ENCODE peak calls at places on chromosomes 4 and X, in five cellular contexts. I, O, P, B and G are unnamed samples.

GRCh38 chr4:59814402-59814801 is 1385.7 kb upstream of the ADGRL3 start:
- DNase-seq in I (no peak), O (no peak), B (no peak), P (no peak), G (no peak)

GRCh38 chr4:3613980-3614730 is 81.9 kb upstream of the LRPAP1 start:
- DNase-seq in B (no peak), P (peak; percentile 29), O (no peak), I (no peak), G (no peak)

GRCh38 chr4:108398326-108398725 is 222.1 kb upstream of the RPL34 start:
- DNase-seq in B (peak; percentile 35), O (no peak), P (no peak), I (no peak), G (peak; percentile 24)

GRCh38 chr4:138226351-138226750 is 15.8 kb downstream of the SLC7A11 start:
- DNase-seq in B (no peak), P (no peak), O (no peak), I (no peak), G (no peak)

GRCh38 chrX:39821011-39821708 is 276.6 kb downstream of the BCOR start:
- DNase-seq in B (no peak), I (peak; percentile 53), O (peak; percentile 29), P (peak; percentile 58), G (peak; percentile 86)

GRCh38 chr4:28269426-28269825 is 1408.8 kb downstream of the STIM2 start:
- DNase-seq in I (no peak), B (no peak), P (peak; percentile 6), O (no peak), G (no peak)

GRCh38 chrX:134431894-134432293 is 28.1 kb upstream of the HPRT1 start:
- DNase-seq in O (peak; percentile 24), B (peak; percentile 75), P (peak; percentile 71), I (no peak), G (no peak)

GRCh38 chr4:132195181-132195580 is 953.9 kb upstream of the PCDH10 start:
- DNase-seq in B (no peak), O (peak; percentile 50), I (no peak), P (no peak), G (no peak)

GRCh38 chr4:83959160-83959559 is 423.3 kb downstream of the GPAT3 start:
- DNase-seq in O (no peak), P (no peak), I (no peak), B (no peak), G (no peak)

GRCh38 chr4:84531689-84532088 is 32.6 kb upstream of the NKX6-1 start:
- DNase-seq in O (no peak), B (peak; percentile 66), P (no peak), I (no peak), G (peak; percentile 30)

GRCh38 chrX:70171636-70172035 is 5.6 kb upstream of the DGAT2L6 start:
- DNase-seq in I (peak; percentile 7), P (peak; percentile 29), O (no peak), B (peak; percentile 51), G (peak; percentile 65)

GRCh38 chrX:70169281-70169680 is 8.0 kb upstream of the DGAT2L6 start:
- DNase-seq in O (no peak), I (peak; percentile 5), P (no peak), B (no peak), G (no peak)

GRCh38 chrX:70166601-70167590 is 10.4 kb upstream of the DGAT2L6 start:
- DNase-seq in P (peak; percentile 75), O (peak; percentile 73), B (peak; percentile 78), I (no peak), G (no peak)

GRCh38 chrX:70172226-70172625 is 5.1 kb upstream of the DGAT2L6 start:
- DNase-seq in P (peak; percentile 43), I (no peak), B (no peak), O (peak; percentile 45), G (no peak)

DNA sequence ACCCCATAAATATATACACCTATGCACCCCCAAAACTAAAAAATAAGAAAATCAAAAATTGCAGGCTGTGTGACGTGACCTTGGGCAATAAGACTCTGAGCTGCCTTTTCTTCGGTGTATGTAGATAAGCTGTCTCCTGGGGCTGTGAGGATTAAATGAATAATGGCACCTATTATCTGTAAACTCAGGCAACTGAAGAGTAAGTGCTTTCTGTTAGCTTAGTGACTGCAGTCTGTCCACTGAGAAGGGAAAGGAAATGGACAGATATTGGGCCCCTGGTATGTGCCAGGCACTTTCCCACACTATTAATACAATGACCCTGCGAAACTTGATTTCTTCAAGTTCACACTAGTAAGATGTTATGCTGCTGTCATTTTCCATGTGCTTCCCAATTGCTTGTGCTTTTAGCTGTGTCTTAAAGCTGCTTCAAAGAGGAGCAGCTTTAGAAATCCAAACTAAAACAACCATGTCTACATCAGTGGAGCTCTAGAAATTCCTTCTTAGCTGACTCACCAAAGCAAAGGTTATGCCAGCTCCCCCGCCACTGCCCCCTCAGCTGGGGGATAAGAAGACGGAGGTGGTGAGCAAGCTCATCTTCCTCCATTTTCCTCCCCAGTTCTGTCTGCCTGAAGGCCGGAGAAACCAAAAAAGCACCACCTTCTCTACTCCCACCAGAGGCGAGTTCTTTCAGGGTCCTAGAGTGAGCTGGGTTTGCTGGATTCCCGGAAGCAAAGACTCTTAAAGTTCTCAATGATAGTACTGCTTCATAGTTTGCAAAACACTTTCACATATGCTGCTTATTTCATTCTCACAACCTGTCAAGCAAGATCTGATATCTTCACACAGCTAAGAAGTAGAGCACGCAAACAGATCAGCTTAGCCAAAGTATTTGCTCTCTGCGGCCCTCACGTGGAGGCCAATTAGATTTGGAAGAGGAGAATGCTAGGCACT is 8.8 kb upstream of the DGAT2L6 start:
- DNase-seq in O (peak; percentile 66), B (peak; percentile 19), P (peak; percentile 72), I (peak; percentile 56), G (peak; percentile 26)
- H2AFZ ChIP-seq in O (peak overlapping the region; percentile 43), B (peak overlapping the region; percentile 36), P (peak overlapping the region; percentile 89), I (peak overlapping the region; percentile 83), G (peak overlapping the region; percentile 14)

GRCh38 chr4:37892641-37893040 is 1.8 kb downstream of the TBC1D1 start:
- DNase-seq in B (no peak), I (no peak), P (no peak), O (no peak), G (no peak)

GRCh38 chr4:37893164-37893563 is 2.3 kb downstream of the TBC1D1 start:
- DNase-seq in O (no peak), P (no peak), I (no peak), B (no peak), G (no peak)

GRCh38 chr4:37891221-37892159 is 606 bp downstream of the TBC1D1 start:
- DNase-seq in O (peak; percentile 38), P (peak; percentile 25), B (peak; percentile 5), I (peak; percentile 75), G (peak; percentile 51)

GRCh38 chr4:37889849-37890500 is 909 bp upstream of the TBC1D1 start:
- DNase-seq in O (no peak), B (no peak), I (peak; percentile 62), P (peak; percentile 13), G (peak; percentile 31)

DNA sequence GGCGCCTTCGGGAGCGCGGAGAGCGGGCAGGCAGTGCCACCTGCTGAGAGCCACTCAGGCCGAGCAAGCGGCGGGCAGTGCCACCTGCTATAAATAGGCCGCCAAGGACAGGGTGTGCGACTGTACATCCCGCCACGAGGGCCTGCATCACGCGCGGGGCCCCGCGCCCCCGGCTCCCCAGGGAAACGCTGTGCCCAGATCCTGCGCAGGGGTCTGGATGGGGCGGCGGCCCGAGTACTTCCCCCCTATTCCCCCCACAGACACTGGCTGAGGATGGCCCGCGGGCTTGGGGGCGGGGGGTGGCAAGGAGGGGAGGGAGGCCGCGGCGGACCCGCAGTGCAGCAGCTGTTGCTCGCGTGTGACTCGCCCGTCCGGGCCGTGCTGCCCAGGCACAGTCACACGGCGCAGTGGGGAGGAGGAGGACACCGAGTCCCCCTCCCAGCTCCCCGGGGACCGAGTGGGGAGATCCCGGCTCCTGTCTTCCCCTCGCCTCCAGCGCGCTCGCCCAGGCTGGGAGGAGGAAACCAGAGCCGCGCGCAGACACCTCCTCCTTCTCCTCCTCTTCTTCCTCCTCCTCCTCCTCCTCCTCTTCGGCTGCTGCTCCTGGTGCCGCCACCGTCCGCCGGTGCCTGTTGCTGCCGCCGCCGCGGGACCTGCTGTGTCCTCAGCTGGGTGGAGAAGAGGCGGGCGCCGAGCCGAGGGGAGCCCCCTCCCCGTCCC is at the start of gene TBC1D1:
- DNase-seq in O (no peak), I (peak; percentile 37), P (peak; percentile 31), B (peak; percentile 16), G (peak; percentile 48)
- TF ChIP-seq EZH2 in O (no peak), I (peak; percentile 5), P (no peak), B (no peak), G (peak; percentile 75)

DNA sequence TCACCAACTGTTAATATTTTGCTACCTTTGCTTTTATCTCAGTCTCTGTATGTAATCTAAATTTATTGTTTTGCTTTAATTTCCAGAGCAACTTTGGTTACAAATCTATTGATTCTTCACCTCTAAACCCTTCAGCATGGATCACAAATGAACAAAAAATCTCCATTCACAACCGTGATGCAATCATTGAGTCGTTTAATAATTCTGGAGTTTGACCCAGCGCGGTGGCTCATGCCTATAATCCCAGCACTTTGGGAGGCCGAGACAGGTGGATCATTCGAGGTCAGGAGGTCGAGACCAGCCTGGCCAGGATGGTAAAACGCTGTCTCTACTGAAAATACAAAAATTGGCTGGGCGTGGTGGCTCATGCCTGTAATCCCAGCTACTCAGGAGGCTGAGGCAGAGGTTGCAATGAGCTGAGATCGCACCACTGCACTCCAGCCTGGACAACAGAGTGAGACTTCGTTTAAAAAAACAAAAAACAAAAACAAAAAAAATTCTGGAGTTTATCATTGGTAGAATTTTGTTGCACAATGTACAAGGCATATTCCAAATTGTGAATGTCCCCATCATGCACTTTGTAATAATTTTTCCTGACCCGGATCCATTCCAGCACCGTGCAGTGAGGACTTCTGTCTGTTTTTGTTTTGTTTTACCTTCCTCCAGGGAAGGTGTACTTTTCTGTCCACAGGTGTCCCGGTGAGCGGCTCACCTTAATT is 2.3 kb upstream of the IDUA start:
- DNase-seq in B (no peak), I (no peak), O (no peak), P (no peak), G (no peak)
- H2AFZ ChIP-seq in B (peak overlapping the region; percentile 71), I (peak overlapping the region; percentile 87), O (peak overlapping the region; percentile 64), P (peak overlapping the region; percentile 95), G (peak overlapping the region; percentile 70)

GRCh38 chr4:54090404-54090803 is 9.6 kb upstream of the GSX2 start:
- DNase-seq in B (no peak), P (no peak), O (no peak), I (no peak), G (no peak)

GRCh38 chr4:54090804-54091623 is 8.9 kb upstream of the GSX2 start:
- DNase-seq in O (no peak), B (peak; percentile 32), I (peak; percentile 47), P (peak; percentile 80), G (peak; percentile 48)

GRCh38 chr4:54092405-54092759 is 7.6 kb upstream of the GSX2 start:
- DNase-seq in P (no peak), I (no peak), B (no peak), O (no peak), G (no peak)

GRCh38 chr4:54092800-54093608 is 7.0 kb upstream of the GSX2 start:
- DNase-seq in O (no peak), B (no peak), P (no peak), I (no peak), G (peak; percentile 27)

DNA sequence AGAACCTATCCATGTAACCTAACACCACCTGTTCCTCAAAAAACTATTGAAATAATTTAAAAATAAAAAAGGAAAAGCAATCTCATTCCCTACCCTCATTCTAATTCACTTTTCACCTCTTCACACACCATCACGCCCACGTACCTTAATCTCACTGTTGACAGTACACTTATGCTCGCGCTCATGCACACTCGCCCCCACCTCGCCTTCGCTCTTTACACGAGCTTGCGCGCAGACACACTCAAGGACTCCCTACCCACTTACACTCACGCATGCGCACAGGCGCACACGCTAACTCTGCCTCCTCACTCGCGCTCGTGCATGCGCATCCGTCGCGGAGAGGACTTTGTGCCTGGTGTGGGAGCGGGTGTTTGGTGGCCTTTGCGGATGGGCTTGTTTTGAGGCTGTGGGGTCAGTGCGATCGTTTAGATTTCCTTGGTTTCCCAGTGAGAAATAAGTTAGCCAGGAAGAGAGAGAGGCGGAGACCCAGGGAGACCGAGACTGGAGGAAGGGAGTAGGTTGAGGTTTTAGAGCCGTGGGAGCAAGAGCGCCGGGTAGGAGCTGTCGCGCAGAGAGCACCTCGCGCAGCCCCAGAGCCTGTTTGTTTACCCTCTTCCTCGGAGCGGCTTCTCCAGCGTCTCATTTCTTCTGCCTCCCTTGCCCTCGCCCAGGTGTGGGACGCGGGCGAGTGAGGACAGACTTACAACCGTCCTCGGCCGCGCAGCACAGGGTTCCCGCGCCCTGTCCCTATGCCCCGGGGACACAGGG is 8.1 kb upstream of the GSX2 start:
- DNase-seq in B (peak; percentile 53), P (peak; percentile 85), I (peak; percentile 63), O (peak; percentile 75), G (peak; percentile 64)
- TF ChIP-seq EZH2 in B (no peak), P (no peak), I (peak; percentile 43), O (no peak), G (peak; percentile 80)